ENCODE peak calls at places on chromosome 22, in eight cellular contexts. B is activated T-helper 9 cell treated with anti-CD3 and anti-CD28 coated beads, Interleukin-2, amount 50 U/mL, for 16 hours; W is right cardiac atrium; A is H9; H is T-helper 9 cell; N is T-cell; K is HS-5; D is substantia nigra. E is an unnamed sample.

GRCh38 chr22:18083406-18083805 is 5.6 kb downstream of the PEX26 start:
- DNase-seq in W (no peak), K (no peak), B (no peak), A (no peak), H (no peak), N (no peak), D (no peak), E (no peak)

GRCh38 chr22:41197046-41197807 is 7.9 kb upstream of the L3MBTL2 start:
- DNase-seq in N (peak), H (peak), A (peak), D (peak), W (peak), K (peak), B (peak), E (peak)

GRCh38 chr22:20406686-20407408 is 12.9 kb downstream of the ZNF74 start:
- DNase-seq in N (no peak), H (no peak), D (no peak), W (no peak), K (no peak), B (no peak), A (no peak), E (no peak)

GRCh38 chr22:30870451-30871345 is 97.9 kb downstream of the MORC2 start:
- DNase-seq in N (no peak), B (no peak), D (no peak), H (no peak), K (no peak), A (peak), W (no peak), E (no peak)

GRCh38 chr22:48838376-48838775 is 989.3 kb downstream of the BRD1 start:
- DNase-seq in A (no peak), W (no peak), K (no peak), B (no peak), N (no peak), H (no peak), D (no peak), E (no peak)

GRCh38 chr22:41799486-41800347 is 762 bp upstream of the CCDC134 start:
- DNase-seq in N (no peak), K (no peak), B (no peak), H (no peak), W (peak), D (peak), A (peak), E (no peak)

GRCh38 chr22:29786026-29786425 is 18.9 kb downstream of the UQCR10 start:
- DNase-seq in H (no peak), A (no peak), W (no peak), D (no peak), B (no peak), K (no peak), N (no peak), E (no peak)

GRCh38 chr22:24585927-24586546 is 6.8 kb downstream of the LRRC75B start:
- DNase-seq in B (no peak), A (no peak), H (no peak), K (no peak), D (no peak), W (no peak), N (no peak), E (no peak)

GRCh38 chr22:29744902-29745301 is 21.9 kb downstream of the ZMAT5 start:
- DNase-seq in D (no peak), K (peak), B (no peak), W (peak), H (no peak), A (no peak), N (no peak), E (no peak)

GRCh38 chr22:47497666-47498065 is 735.2 kb downstream of the TBC1D22A start:
- DNase-seq in N (no peak), A (no peak), K (no peak), H (no peak), D (no peak), B (no peak), W (peak), E (no peak)

E was measured in stimulated activated CD4-positive, alpha-beta T cell treated with anti-CD3 and anti-CD28 coated beads, Interleukin-4, amount 100 ng/mL, for 48 hours.